ENCODE peak calls at places on chromosomes 11 and 22, in four cellular contexts. One of them, this sample, is unnamed.

GRCh38 chr22:35328472-35328885 is 28.8 kb downstream of the TOM1 start:
- DNase-seq in HCT116: no peak
- DNase-seq in SK-N-SH: no peak
- DNase-seq in HepG2: peak; percentile 96
- DNase-seq in this sample: no peak

GRCh38 chr11:26778000-26778757 is 56.3 kb upstream of the SLC5A12 start:
- DNase-seq in HCT116: no peak
- DNase-seq in SK-N-SH: no peak
- DNase-seq in HepG2: no peak
- DNase-seq in this sample: no peak

GRCh38 chr11:2963112-2963754 is 28.9 kb downstream of the NAP1L4 start:
- DNase-seq in HCT116: no peak
- DNase-seq in SK-N-SH: no peak
- DNase-seq in HepG2: no peak
- DNase-seq in this sample: no peak

GRCh38 chr11:95228081-95228859 is 2.7 kb downstream of the SESN3 start:
- DNase-seq in HCT116: no peak
- DNase-seq in SK-N-SH: no peak
- DNase-seq in HepG2: no peak
- DNase-seq in this sample: no peak

GRCh38 chr11:7442588-7443215 is 42.6 kb upstream of the OLFML1 start:
- DNase-seq in HCT116: peak; percentile 38
- DNase-seq in SK-N-SH: peak; percentile 67
- DNase-seq in HepG2: peak; percentile 43
- DNase-seq in this sample: peak; percentile 75

GRCh38 chr11:100823360-100823759 is 136.3 kb downstream of the ARHGAP42 start:
- DNase-seq in HCT116: no peak
- DNase-seq in SK-N-SH: no peak
- DNase-seq in HepG2: no peak
- DNase-seq in this sample: no peak

GRCh38 chr11:94954753-94955152 is 18.6 kb downstream of the CWC15 start:
- DNase-seq in HCT116: no peak
- DNase-seq in SK-N-SH: no peak
- DNase-seq in HepG2: no peak
- DNase-seq in this sample: no peak

GRCh38 chr22:40634119-40634903 is 2.2 kb downstream of the MRTFA start:
- DNase-seq in HCT116: no peak
- DNase-seq in SK-N-SH: no peak
- DNase-seq in HepG2: no peak
- DNase-seq in this sample: peak; percentile 41

GRCh38 chr11:101686514-101686913 is 102.7 kb upstream of the TRPC6 start:
- DNase-seq in HCT116: peak; percentile 3
- DNase-seq in SK-N-SH: no peak
- DNase-seq in HepG2: no peak
- DNase-seq in this sample: no peak

GRCh38 chr22:27820896-27821866 is 19.6 kb upstream of the MN1 start:
- DNase-seq in HCT116: no peak
- DNase-seq in SK-N-SH: peak; percentile 36
- DNase-seq in HepG2: peak; percentile 52
- DNase-seq in this sample: no peak

GRCh38 chr11:39990413-39990812 is 1469.0 kb downstream of the LRRC4C start:
- DNase-seq in HCT116: no peak
- DNase-seq in SK-N-SH: no peak
- DNase-seq in HepG2: no peak
- DNase-seq in this sample: no peak

GRCh38 chr11:61980783-61981541 is 13.5 kb upstream of the FTH1 start:
- DNase-seq in HCT116: no peak
- DNase-seq in SK-N-SH: no peak
- DNase-seq in HepG2: peak; percentile 95
- DNase-seq in this sample: no peak

GRCh38 chr11:123537726-123538125 is 107.7 kb downstream of the GRAMD1B start:
- DNase-seq in HCT116: no peak
- DNase-seq in SK-N-SH: no peak
- DNase-seq in HepG2: no peak
- DNase-seq in this sample: no peak

GRCh38 chr11:14549891-14550290 is 29.7 kb upstream of the PSMA1 start:
- DNase-seq in HCT116: no peak
- DNase-seq in SK-N-SH: no peak
- DNase-seq in HepG2: no peak
- DNase-seq in this sample: no peak

GRCh38 chr11:117098269-117099231 is at the start of gene SIK3:
- DNase-seq in HCT116: peak; percentile 69
- DNase-seq in SK-N-SH: peak; percentile 100
- DNase-seq in HepG2: peak; percentile 65
- DNase-seq in this sample: peak; percentile 98

GRCh38 chr11:117096973-117097566 is 1.2 kb downstream of the SIK3 start:
- DNase-seq in HCT116: no peak
- DNase-seq in SK-N-SH: no peak
- DNase-seq in HepG2: no peak
- DNase-seq in this sample: no peak

GRCh38 chr11:117096140-117096972 is 1.9 kb downstream of the SIK3 start:
- DNase-seq in HCT116: no peak
- DNase-seq in SK-N-SH: peak; percentile 36
- DNase-seq in HepG2: peak; percentile 78
- DNase-seq in this sample: no peak

GRCh38 chr11:117099681-117100080 is 1.5 kb upstream of the SIK3 start:
- DNase-seq in HCT116: no peak
- DNase-seq in SK-N-SH: no peak
- DNase-seq in HepG2: no peak
- DNase-seq in this sample: no peak

GRCh38 chr11:117097567-117098268 is 510 bp downstream of the SIK3 start:
- DNase-seq in HCT116: no peak
- DNase-seq in SK-N-SH: peak; percentile 82
- DNase-seq in HepG2: no peak
- DNase-seq in this sample: peak; percentile 35
- TF ChIP-seq ELF1 in HCT116: no peak
- TF ChIP-seq ELF1 in SK-N-SH: no peak
- TF ChIP-seq ELF1 in HepG2: no peak
- TF ChIP-seq ELF1 in this sample: no peak

DNA sequence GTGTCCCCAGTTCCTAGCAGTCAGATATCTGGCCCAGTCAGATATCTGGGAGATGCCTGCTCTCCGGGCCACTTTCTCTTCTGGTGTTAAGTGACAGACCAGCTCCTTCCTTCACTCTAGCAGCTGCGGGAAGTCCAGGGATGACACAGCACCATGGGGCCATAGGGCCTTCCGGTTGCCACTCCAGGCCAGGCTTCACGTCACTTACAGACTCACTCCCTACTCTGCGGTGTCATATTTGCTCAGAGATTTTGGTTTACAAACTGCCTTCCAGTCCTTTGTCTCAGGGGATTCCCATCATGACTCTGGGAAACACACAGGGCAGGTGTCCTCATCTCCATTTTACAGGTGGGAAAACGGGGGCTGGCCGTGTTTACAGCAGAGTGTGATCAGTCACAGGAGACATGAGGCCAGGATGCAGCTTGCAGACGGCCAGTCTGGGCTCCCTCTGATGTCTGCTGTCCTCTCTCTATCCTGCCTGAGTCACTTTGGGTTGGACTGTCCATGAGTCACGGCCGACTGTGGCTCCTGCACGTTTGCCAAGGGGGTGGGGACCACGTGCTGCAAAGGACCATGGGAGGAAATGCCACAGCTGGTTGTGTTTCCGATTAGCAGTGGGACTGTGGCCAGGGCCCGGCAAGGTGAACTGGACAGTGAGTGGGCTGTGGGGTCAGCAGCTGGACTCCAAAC is 8.2 kb upstream of the TBC1D22A start:
- DNase-seq in HCT116: peak; percentile 90
- DNase-seq in SK-N-SH: peak; percentile 68
- DNase-seq in HepG2: peak; percentile 92
- DNase-seq in this sample: peak; percentile 83
- TF ChIP-seq ELF1 in HCT116: no peak
- TF ChIP-seq ELF1 in SK-N-SH: peak; percentile 40
- TF ChIP-seq ELF1 in HepG2: peak; percentile 55
- TF ChIP-seq ELF1 in this sample: peak; percentile 33

GRCh38 chr11:848988-849824 is 6.6 kb downstream of the TSPAN4 start:
- DNase-seq in HCT116: no peak
- DNase-seq in SK-N-SH: peak; percentile 98
- DNase-seq in HepG2: no peak
- DNase-seq in this sample: no peak
- TF ChIP-seq ELF1 in HCT116: no peak
- TF ChIP-seq ELF1 in SK-N-SH: no peak
- TF ChIP-seq ELF1 in HepG2: no peak
- TF ChIP-seq ELF1 in this sample: no peak

GRCh38 chr22:31235076-31235475 is 23.0 kb downstream of the LIMK2 start:
- DNase-seq in HCT116: no peak
- DNase-seq in SK-N-SH: no peak
- DNase-seq in HepG2: no peak
- DNase-seq in this sample: no peak
- TF ChIP-seq ELF1 in HCT116: no peak
- TF ChIP-seq ELF1 in SK-N-SH: no peak
- TF ChIP-seq ELF1 in HepG2: no peak
- TF ChIP-seq ELF1 in this sample: no peak

DNA sequence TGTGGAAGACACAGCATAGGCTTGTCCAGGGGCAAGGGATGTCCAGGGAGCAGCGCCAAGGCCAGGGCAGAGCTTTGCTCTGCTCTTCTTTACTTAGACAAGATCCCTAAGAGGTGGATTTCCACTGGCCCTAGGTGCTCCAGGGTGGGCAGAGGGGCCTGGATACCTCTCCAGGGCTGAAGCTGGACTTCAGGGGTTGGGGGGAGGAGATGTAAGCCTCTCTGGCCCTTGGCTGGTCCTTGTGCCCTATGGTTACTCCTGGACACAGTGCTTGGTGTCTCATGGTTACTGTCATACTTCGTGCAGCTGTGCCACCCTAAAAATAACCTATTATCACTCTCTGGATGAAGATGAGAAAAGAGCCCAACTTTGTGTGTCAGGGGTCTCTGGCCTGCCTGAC is 12.9 kb upstream of the KCNJ11 start:
- DNase-seq in HCT116: no peak
- DNase-seq in SK-N-SH: no peak
- DNase-seq in HepG2: no peak
- DNase-seq in this sample: no peak
- TF ChIP-seq ELF1 in HCT116: no peak
- TF ChIP-seq ELF1 in SK-N-SH: no peak
- TF ChIP-seq ELF1 in HepG2: no peak
- TF ChIP-seq ELF1 in this sample: no peak

GRCh38 chr22:49664891-49665290 is 162.8 kb downstream of the BRD1 start:
- DNase-seq in HCT116: no peak
- DNase-seq in SK-N-SH: no peak
- DNase-seq in HepG2: no peak
- DNase-seq in this sample: no peak

GRCh38 chr22:49663311-49663711 is 164.4 kb downstream of the BRD1 start:
- DNase-seq in HCT116: no peak
- DNase-seq in SK-N-SH: no peak
- DNase-seq in HepG2: no peak
- DNase-seq in this sample: no peak

GRCh38 chr22:49662681-49663080 is 165.0 kb downstream of the BRD1 start:
- DNase-seq in HCT116: no peak
- DNase-seq in SK-N-SH: no peak
- DNase-seq in HepG2: no peak
- DNase-seq in this sample: no peak

GRCh38 chr22:49663823-49664222 is 163.8 kb downstream of the BRD1 start:
- DNase-seq in HCT116: no peak
- DNase-seq in SK-N-SH: no peak
- DNase-seq in HepG2: no peak
- DNase-seq in this sample: no peak

DNA sequence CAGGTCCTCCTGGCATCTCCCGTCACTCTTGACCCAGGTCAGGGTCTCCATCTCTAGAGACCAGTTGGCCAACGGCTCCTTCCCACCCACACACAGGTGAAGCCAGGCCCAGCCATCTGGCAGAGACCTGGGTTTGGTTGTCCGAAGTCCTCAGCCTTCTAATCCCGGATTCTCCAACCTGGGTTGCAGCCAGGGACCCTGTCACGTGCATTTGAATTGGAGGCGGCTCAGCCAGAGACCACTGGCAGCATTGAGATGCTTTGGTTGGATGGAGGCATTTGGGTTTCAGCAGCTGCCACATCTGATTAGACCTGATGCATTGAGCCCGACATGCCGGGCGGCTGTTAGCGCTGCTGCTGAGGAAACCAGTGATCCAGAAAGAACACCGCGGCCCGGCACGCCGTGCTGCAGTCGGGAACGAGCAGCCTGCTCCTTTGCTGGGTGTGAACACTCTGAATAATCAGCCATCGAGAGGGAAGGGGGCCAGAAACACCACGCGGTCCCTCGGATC is 163.2 kb downstream of the BRD1 start:
- DNase-seq in HCT116: no peak
- DNase-seq in SK-N-SH: no peak
- DNase-seq in HepG2: no peak
- DNase-seq in this sample: no peak
- TF ChIP-seq ELF1 in HCT116: no peak
- TF ChIP-seq ELF1 in SK-N-SH: no peak
- TF ChIP-seq ELF1 in HepG2: no peak
- TF ChIP-seq ELF1 in this sample: no peak

GRCh38 chr11:84819128-84819527 is 808.0 kb downstream of the DLG2 start:
- DNase-seq in HCT116: no peak
- DNase-seq in SK-N-SH: no peak
- DNase-seq in HepG2: no peak
- DNase-seq in this sample: no peak

GRCh38 chr11:84819561-84819960 is 807.6 kb downstream of the DLG2 start:
- DNase-seq in HCT116: no peak
- DNase-seq in SK-N-SH: no peak
- DNase-seq in HepG2: no peak
- DNase-seq in this sample: no peak

GRCh38 chr11:84812351-84813083 is 814.6 kb downstream of the DLG2 start:
- DNase-seq in HCT116: no peak
- DNase-seq in SK-N-SH: no peak
- DNase-seq in HepG2: no peak
- DNase-seq in this sample: no peak

DNA sequence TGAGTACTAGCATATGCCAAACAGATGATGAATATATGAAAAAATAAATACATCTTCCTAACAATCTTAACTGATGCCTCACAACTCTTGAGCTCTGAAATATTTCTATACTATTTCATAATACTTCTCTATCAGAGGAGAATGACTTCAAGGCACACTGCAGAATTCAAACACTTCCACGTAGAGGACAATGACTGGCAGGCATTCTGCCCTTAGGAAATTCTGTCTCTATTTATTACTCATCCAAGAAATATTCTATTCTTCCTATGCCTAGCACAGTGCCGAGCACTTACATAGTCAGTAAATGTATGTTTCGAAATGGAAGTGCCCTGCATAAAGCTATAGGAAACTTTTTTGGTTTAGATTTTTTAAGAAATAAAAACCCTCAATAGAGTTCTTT is 809.1 kb downstream of the DLG2 start:
- DNase-seq in HCT116: no peak
- DNase-seq in SK-N-SH: no peak
- DNase-seq in HepG2: no peak
- DNase-seq in this sample: no peak
- TF ChIP-seq ELF1 in HCT116: no peak
- TF ChIP-seq ELF1 in SK-N-SH: no peak
- TF ChIP-seq ELF1 in HepG2: no peak
- TF ChIP-seq ELF1 in this sample: no peak